ENCODE peak calls at places on chromosomes 12 and 14, in nine cellular contexts. Q is colonic mucosa, H is HepG2, R is AG09309, V is GM23338, Y is tibial nerve, G is AG10803, S is GM06990, W is astrocyte of the spinal cord. Z is an unnamed sample.

GRCh38 chr12:1629338-1630080 is 478 bp downstream of the WNT5B start:
- DNase-seq in W (no peak), S (peak), Q (peak), G (no peak), V (peak), Y (no peak), H (peak), R (no peak), Z (no peak)

GRCh38 chr12:14408208-14408607 is 42.7 kb downstream of the ATF7IP start:
- DNase-seq in H (no peak), Q (no peak), Y (no peak), V (peak), G (peak), S (no peak), W (peak), R (no peak), Z (no peak)

GRCh38 chr12:5052348-5052747 is 8.7 kb downstream of the KCNA5 start:
- DNase-seq in W (no peak), V (no peak), R (no peak), Y (no peak), H (no peak), Q (no peak), G (no peak), S (no peak), Z (no peak)

GRCh38 chr12:91947459-91947858 is 198.2 kb downstream of the BTG1 start:
- DNase-seq in V (no peak), Q (no peak), Y (no peak), H (no peak), S (peak), R (no peak), W (no peak), G (no peak), Z (no peak)

GRCh38 chr14:55951366-55952206 is 166.6 kb upstream of the PELI2 start:
- DNase-seq in S (no peak), G (no peak), H (no peak), V (no peak), Y (no peak), W (no peak), Q (no peak), R (no peak), Z (no peak)

GRCh38 chr12:126389215-126389841 is 1324.1 kb downstream of the AACS start:
- DNase-seq in Q (peak), H (no peak), R (peak), W (peak), G (peak), Y (no peak), S (no peak), V (no peak), Z (no peak)

GRCh38 chr14:20782280-20782890 is 1.3 kb downstream of the RNASE6 start:
- DNase-seq in Y (no peak), H (no peak), Q (peak), V (peak), R (no peak), W (no peak), S (peak), G (no peak), Z (no peak)

GRCh38 chr12:57182918-57183575 is 33.5 kb upstream of the NXPH4 start:
- DNase-seq in W (peak), S (peak), R (no peak), V (peak), H (peak), G (peak), Q (peak), Y (peak), Z (peak)

GRCh38 chr12:66269757-66270383 is 32.4 kb upstream of the HELB start:
- DNase-seq in Y (peak), R (peak), G (peak), H (peak), S (peak), V (peak), Q (no peak), W (peak), Z (no peak)

GRCh38 chr12:122190842-122191668 is 8.1 kb downstream of the LRRC43 start:
- DNase-seq in W (peak), V (peak), G (peak), S (peak), Q (peak), H (peak), Y (no peak), R (no peak), Z (peak)

GRCh38 chr12:49061157-49061650 is 610 bp upstream of the KMT2D start:
- DNase-seq in H (no peak), W (no peak), Y (no peak), Q (no peak), G (no peak), S (no peak), R (no peak), V (no peak), Z (no peak)

GRCh38 chr12:52120951-52121847 is 41.7 kb downstream of the SMIM41 start:
- DNase-seq in G (no peak), H (no peak), R (no peak), V (no peak), Y (no peak), W (no peak), S (no peak), Q (no peak), Z (no peak)

GRCh38 chr12:131850856-131851559 is 22.8 kb downstream of the MMP17 start:
- DNase-seq in Y (no peak), Q (no peak), G (no peak), S (peak), W (no peak), V (no peak), H (no peak), R (no peak), Z (no peak)

GRCh38 chr12:11500222-11500860 is 105.0 kb upstream of the PRB2 start:
- DNase-seq in W (peak), G (peak), H (peak), S (peak), R (no peak), V (peak), Q (peak), Y (peak), Z (peak)

GRCh38 chr12:122845041-122845864 is 10.0 kb downstream of the HIP1R start:
- DNase-seq in Q (no peak), Y (no peak), R (no peak), W (no peak), H (no peak), V (peak), G (no peak), S (no peak), Z (no peak)

GRCh38 chr14:73472182-73473114 is 14.1 kb upstream of the NUMB start:
- DNase-seq in Q (no peak), S (peak), G (peak), W (peak), Y (peak), R (no peak), H (peak), V (peak), Z (no peak)

GRCh38 chr14:88380405-88380804 is 5.1 kb upstream of the SPATA7 start:
- DNase-seq in H (no peak), R (no peak), S (no peak), V (peak), Y (no peak), Q (no peak), W (peak), G (peak), Z (no peak)

GRCh38 chr14:32697704-32698103 is 241.0 kb upstream of the NPAS3 start:
- DNase-seq in H (no peak), R (no peak), S (no peak), Q (no peak), Y (no peak), V (no peak), G (peak), W (peak), Z (no peak)

GRCh38 chr14:70901218-70901772 is 6.0 kb upstream of the PCNX1 start:
- DNase-seq in S (no peak), G (peak), H (no peak), W (peak), R (no peak), Q (no peak), Y (no peak), V (no peak), Z (no peak)

GRCh38 chr12:2233034-2233433 is 180.2 kb downstream of the CACNA1C start:
- DNase-seq in H (no peak), W (no peak), G (peak), Q (no peak), R (no peak), S (no peak), V (no peak), Y (no peak), Z (no peak)

GRCh38 chr12:13719986-13720385 is 261.4 kb downstream of the GRIN2B start:
- DNase-seq in Y (no peak), S (no peak), Q (no peak), G (no peak), W (no peak), V (no peak), R (no peak), H (no peak), Z (no peak)

GRCh38 chr12:18895946-18896345 is 158.0 kb downstream of the CAPZA3 start:
- DNase-seq in G (no peak), Y (no peak), H (no peak), R (no peak), Q (no peak), S (no peak), V (peak), W (no peak), Z (peak)

GRCh38 chr12:52518574-52519469 is 1.4 kb downstream of the KRT5 start:
- DNase-seq in R (no peak), S (no peak), W (no peak), V (no peak), Y (no peak), G (no peak), H (no peak), Q (peak), Z (no peak)

GRCh38 chr12:105106621-105107020 is 910 bp upstream of the WASHC4 start:
- DNase-seq in S (peak), R (no peak), G (no peak), V (no peak), Y (no peak), Q (no peak), W (no peak), H (no peak), Z (no peak)

GRCh38 chr12:122961551-122962329 is 4.5 kb downstream of the ABCB9 start:
- DNase-seq in W (no peak), S (no peak), V (no peak), Q (peak), H (no peak), G (no peak), R (no peak), Y (no peak), Z (no peak)

GRCh38 chr12:51549637-51550036 is 41.4 kb upstream of the SCN8A start:
- DNase-seq in S (no peak), G (peak), Y (no peak), W (peak), R (peak), Q (no peak), H (no peak), V (no peak), Z (no peak)

DNA sequence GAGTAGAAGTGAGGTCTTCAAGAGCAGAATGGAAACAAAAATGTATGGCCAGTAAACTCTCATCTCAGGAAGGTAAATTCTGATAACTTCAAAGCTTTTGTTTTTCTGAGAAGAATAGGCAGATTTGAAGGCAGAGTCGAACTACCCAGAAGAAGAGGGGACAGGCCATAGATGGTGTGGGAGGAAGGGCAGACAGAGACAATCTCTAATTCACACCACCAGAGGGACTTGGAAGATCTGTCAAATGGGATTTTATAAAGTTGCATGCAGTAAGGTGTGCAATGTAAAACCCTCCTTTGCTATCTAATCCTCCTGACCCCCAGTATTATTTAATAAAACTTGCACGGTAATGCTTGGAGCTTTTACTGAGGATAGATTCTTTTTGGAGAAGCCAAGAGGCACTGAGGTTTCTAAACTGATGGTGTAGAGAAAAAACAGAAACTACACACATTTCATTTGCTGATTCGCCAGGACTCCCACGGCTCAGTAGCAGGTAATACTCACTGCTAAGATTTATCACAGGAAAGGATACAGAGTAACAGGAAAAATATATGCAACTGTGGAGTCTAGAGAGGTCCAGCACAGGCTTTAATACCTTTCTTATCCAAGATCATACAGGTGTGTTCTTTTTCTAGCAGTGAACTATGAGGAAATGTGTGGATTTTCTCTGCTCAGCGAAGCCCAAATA is 18.3 kb downstream of the SLC38A2 start:
- DNase-seq in V (peak), Y (no peak), W (no peak), S (no peak), G (no peak), H (no peak), R (no peak), Q (no peak), Z (no peak)
- TF ChIP-seq CTCF in V (peak), Y (no peak), W (no peak), S (peak), G (peak), H (peak), R (no peak), Q (no peak), Z (peak)

GRCh38 chr12:72282721-72283120 is 10.6 kb downstream of the TRHDE start:
- DNase-seq in S (no peak), R (no peak), Y (no peak), G (peak), W (peak), V (peak), H (no peak), Q (no peak), Z (no peak)
- TF ChIP-seq CTCF in S (peak), R (peak), Y (peak), G (peak), W (peak), V (peak), H (peak), Q (no peak), Z (peak)

GRCh38 chr12:34626363-34627157 is 604.3 kb downstream of the ALG10 start:
- DNase-seq in W (no peak), G (no peak), R (no peak), Q (no peak), V (no peak), S (no peak), Y (no peak), H (no peak), Z (no peak)

GRCh38 chr12:34625116-34625515 is 602.8 kb downstream of the ALG10 start:
- DNase-seq in H (peak), V (peak), Y (no peak), R (no peak), Q (no peak), G (peak), W (no peak), S (no peak), Z (no peak)
- TF ChIP-seq CTCF in H (peak), V (peak), Y (no peak), R (peak), Q (no peak), G (no peak), W (no peak), S (peak), Z (peak)

GRCh38 chr12:17206553-17206952 is 600.6 kb upstream of the LMO3 start:
- DNase-seq in W (no peak), S (no peak), R (no peak), H (no peak), G (no peak), V (no peak), Y (no peak), Q (no peak), Z (no peak)
- TF ChIP-seq CTCF in W (no peak), S (no peak), R (no peak), H (no peak), G (no peak), V (no peak), Y (no peak), Q (no peak), Z (no peak)

GRCh38 chr14:37707716-37708115 is 112.3 kb downstream of the TTC6 start:
- DNase-seq in W (no peak), Q (no peak), G (no peak), H (no peak), V (no peak), R (no peak), S (no peak), Y (no peak), Z (no peak)

GRCh38 chr14:37708481-37708880 is 113.1 kb downstream of the TTC6 start:
- DNase-seq in W (peak), Y (no peak), S (no peak), Q (no peak), G (peak), H (no peak), R (peak), V (no peak), Z (no peak)

GRCh38 chr14:37712976-37713431 is 117.6 kb downstream of the TTC6 start:
- DNase-seq in G (no peak), V (no peak), Q (no peak), R (no peak), W (no peak), H (peak), Y (no peak), S (no peak), Z (no peak)

GRCh38 chr14:37711499-37712475 is 116.4 kb downstream of the TTC6 start:
- DNase-seq in R (no peak), S (no peak), Y (no peak), W (no peak), G (no peak), Q (no peak), V (no peak), H (peak), Z (no peak)

DNA sequence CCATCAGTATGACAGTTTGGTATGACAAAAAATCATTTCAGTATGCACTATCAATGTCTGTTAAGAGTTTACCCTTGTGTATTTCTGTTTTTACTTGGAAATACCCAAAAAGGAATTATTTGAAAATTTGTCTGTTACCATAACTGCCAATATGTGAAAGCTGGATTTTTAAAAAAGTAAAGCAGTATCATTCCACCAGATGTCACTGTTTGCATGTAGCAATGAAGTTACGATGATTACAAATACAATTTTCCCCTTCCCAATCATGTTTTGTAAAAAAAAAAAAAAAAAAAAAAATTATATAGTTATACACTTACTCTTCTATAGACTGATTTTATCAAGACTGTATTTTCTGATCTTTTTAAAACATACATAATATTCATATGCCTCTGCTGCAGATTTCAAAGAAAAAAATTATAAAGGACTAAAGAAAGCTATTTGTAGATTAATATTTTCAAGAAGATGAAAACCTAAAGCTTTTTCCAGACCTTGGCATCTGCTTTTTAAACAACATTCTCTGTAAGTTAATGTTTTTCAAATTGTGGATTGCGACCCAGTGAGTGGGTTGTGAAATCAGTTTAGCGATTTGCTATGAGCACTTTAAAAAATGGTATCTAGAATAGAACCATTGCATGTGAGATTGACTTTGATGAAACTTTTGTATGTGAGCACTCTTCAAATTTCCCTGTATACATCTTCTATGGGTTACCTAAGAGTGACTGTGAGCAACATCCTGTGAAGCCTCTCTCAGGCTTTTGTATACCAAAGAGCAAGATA is 114.2 kb downstream of the TTC6 start:
- DNase-seq in V (peak), S (no peak), Y (no peak), H (peak), G (peak), R (no peak), W (peak), Q (no peak), Z (no peak)
- TF ChIP-seq CTCF in V (peak), S (no peak), Y (no peak), H (peak), G (peak), R (peak), W (peak), Q (no peak), Z (peak)

GRCh38 chr14:103695331-103696026 is 19.8 kb downstream of the XRCC3 start:
- DNase-seq in W (no peak), S (no peak), R (no peak), Q (no peak), Y (no peak), G (no peak), V (no peak), H (no peak), Z (no peak)

GRCh38 chr14:103696027-103696402 is 19.2 kb downstream of the XRCC3 start:
- DNase-seq in G (no peak), Q (no peak), H (no peak), S (no peak), Y (no peak), W (no peak), R (no peak), V (no peak), Z (peak)

GRCh38 chr14:103693514-103693913 is 21.7 kb downstream of the XRCC3 start:
- DNase-seq in R (no peak), Y (no peak), Q (peak), H (no peak), W (no peak), V (no peak), G (no peak), S (no peak), Z (no peak)

GRCh38 chr14:103692871-103693270 is 22.4 kb downstream of the XRCC3 start:
- DNase-seq in R (no peak), H (no peak), G (no peak), S (no peak), Q (no peak), W (no peak), Y (no peak), V (no peak), Z (no peak)

DNA sequence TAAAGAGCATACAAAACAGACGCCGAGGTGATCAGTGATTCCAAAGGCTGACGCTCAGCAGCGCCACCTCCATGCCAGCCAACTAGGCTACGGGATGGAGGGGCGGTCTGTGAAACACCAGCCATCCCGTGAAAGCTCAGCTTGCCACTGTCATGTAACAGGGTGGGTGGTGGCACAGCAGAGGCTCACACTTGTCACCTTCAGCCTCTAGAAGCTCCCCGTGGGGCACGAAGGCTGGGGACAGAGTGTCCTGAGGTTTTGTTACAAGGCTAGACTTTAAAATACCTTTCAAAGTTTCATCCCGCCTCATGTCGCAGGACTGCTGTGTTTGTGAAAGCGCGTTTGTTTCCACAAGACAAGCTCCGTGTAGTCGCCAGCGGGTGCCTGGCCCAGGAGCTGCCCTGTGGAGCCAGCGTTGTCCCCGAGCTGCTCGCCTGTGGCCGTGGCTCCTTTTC is 20.7 kb downstream of the XRCC3 start:
- DNase-seq in R (no peak), V (peak), W (no peak), H (no peak), Y (no peak), G (no peak), S (no peak), Q (no peak), Z (no peak)
- TF ChIP-seq CTCF in R (no peak), V (peak), W (no peak), H (peak), Y (no peak), G (no peak), S (no peak), Q (no peak), Z (no peak)

DNA sequence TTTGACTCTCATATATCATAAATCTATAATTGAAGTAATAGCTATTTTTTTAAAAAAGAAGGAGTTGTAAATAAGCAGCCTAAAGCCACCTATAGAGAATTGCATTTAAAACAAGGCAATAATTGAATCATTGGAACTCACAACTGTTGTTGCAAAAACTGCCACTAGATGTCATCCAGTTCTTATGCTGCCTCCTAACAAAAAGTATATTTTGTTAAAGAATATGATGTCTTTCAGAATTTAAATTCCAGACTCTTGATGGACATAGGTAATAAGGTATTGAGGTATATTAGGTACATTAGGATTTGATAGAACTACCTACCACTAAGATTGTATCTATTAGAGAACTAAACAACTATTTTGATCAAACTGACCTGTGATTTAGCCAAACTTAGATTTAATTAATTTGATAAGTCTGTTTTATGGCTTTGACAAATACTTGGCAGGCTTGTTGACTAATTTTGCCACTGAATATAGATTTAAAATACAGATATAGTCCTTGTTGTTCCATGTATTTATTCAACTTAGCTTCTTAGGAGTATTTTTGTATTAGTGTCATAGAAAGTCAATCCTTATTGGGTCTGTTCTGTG is 401.4 kb downstream of the RPL10L start:
- DNase-seq in W (peak), Y (no peak), Q (no peak), H (peak), S (no peak), R (no peak), G (no peak), V (peak), Z (no peak)
- TF ChIP-seq CTCF in W (peak), Y (peak), Q (no peak), H (peak), S (peak), R (no peak), G (peak), V (peak), Z (peak)

Z was measured in left ventricle myocardium inferior.